ENCODE peak calls at places on chromosomes 12 and 14, in ten cellular contexts. One of them, this sample, is unnamed.

GRCh38 chr14:81268016-81268416 is 47.3 kb upstream of the GTF2A1 start:
- DNase-seq in stromal cell of bone marrow: no peak
- DNase-seq in right atrium auricular region: no peak
- DNase-seq in NCI-H460: no peak
- DNase-seq in HFF-Myc: no peak
- DNase-seq in SW480: peak
- DNase-seq in pancreas: no peak
- DNase-seq in NCI-H510A treated with DMSO at 0.1 percent for 48 hours: no peak
- DNase-seq in iPS DF 19.7: no peak
- DNase-seq in adipocyte: no peak
- DNase-seq in this sample: no peak

GRCh38 chr12:52670961-52671360 is 9.2 kb downstream of the KRT1 start:
- DNase-seq in stromal cell of bone marrow: no peak
- DNase-seq in right atrium auricular region: no peak
- DNase-seq in NCI-H460: no peak
- DNase-seq in HFF-Myc: no peak
- DNase-seq in SW480: no peak
- DNase-seq in pancreas: no peak
- DNase-seq in NCI-H510A treated with DMSO at 0.1 percent for 48 hours: no peak
- DNase-seq in iPS DF 19.7: no peak
- DNase-seq in adipocyte: no peak
- DNase-seq in this sample: no peak

GRCh38 chr14:69850736-69851112 is 28.5 kb upstream of the SMOC1 start:
- DNase-seq in stromal cell of bone marrow: no peak
- DNase-seq in right atrium auricular region: no peak
- DNase-seq in NCI-H460: no peak
- DNase-seq in HFF-Myc: no peak
- DNase-seq in SW480: no peak
- DNase-seq in pancreas: no peak
- DNase-seq in NCI-H510A treated with DMSO at 0.1 percent for 48 hours: no peak
- DNase-seq in iPS DF 19.7: no peak
- DNase-seq in adipocyte: no peak
- DNase-seq in this sample: no peak

GRCh38 chr12:91744613-91745012 is 401.0 kb downstream of the BTG1 start:
- DNase-seq in stromal cell of bone marrow: no peak
- DNase-seq in right atrium auricular region: no peak
- DNase-seq in NCI-H460: no peak
- DNase-seq in HFF-Myc: no peak
- DNase-seq in SW480: no peak
- DNase-seq in pancreas: no peak
- DNase-seq in NCI-H510A treated with DMSO at 0.1 percent for 48 hours: no peak
- DNase-seq in iPS DF 19.7: no peak
- DNase-seq in adipocyte: no peak
- DNase-seq in this sample: no peak

GRCh38 chr12:30450872-30451271 is 244.8 kb downstream of the IPO8 start:
- DNase-seq in stromal cell of bone marrow: no peak
- DNase-seq in right atrium auricular region: no peak
- DNase-seq in NCI-H460: no peak
- DNase-seq in HFF-Myc: no peak
- DNase-seq in SW480: peak
- DNase-seq in pancreas: no peak
- DNase-seq in NCI-H510A treated with DMSO at 0.1 percent for 48 hours: no peak
- DNase-seq in iPS DF 19.7: no peak
- DNase-seq in adipocyte: no peak
- DNase-seq in this sample: no peak

GRCh38 chr12:22631863-22632463 is 7.0 kb downstream of the ETNK1 start:
- DNase-seq in stromal cell of bone marrow: no peak
- DNase-seq in right atrium auricular region: no peak
- DNase-seq in NCI-H460: no peak
- DNase-seq in HFF-Myc: no peak
- DNase-seq in SW480: peak
- DNase-seq in pancreas: no peak
- DNase-seq in NCI-H510A treated with DMSO at 0.1 percent for 48 hours: peak
- DNase-seq in iPS DF 19.7: no peak
- DNase-seq in adipocyte: peak
- DNase-seq in this sample: no peak

GRCh38 chr12:86233126-86233525 is 23.1 kb downstream of the MGAT4C start:
- DNase-seq in stromal cell of bone marrow: no peak
- DNase-seq in right atrium auricular region: no peak
- DNase-seq in NCI-H460: no peak
- DNase-seq in HFF-Myc: no peak
- DNase-seq in SW480: peak
- DNase-seq in pancreas: no peak
- DNase-seq in NCI-H510A treated with DMSO at 0.1 percent for 48 hours: peak
- DNase-seq in iPS DF 19.7: no peak
- DNase-seq in adipocyte: no peak
- DNase-seq in this sample: no peak

GRCh38 chr12:76183459-76184186 is 99.1 kb upstream of the NAP1L1 start:
- DNase-seq in stromal cell of bone marrow: peak
- DNase-seq in right atrium auricular region: peak
- DNase-seq in NCI-H460: peak
- DNase-seq in HFF-Myc: peak
- DNase-seq in SW480: no peak
- DNase-seq in pancreas: no peak
- DNase-seq in NCI-H510A treated with DMSO at 0.1 percent for 48 hours: no peak
- DNase-seq in iPS DF 19.7: no peak
- DNase-seq in adipocyte: peak
- DNase-seq in this sample: no peak

GRCh38 chr14:53355581-53356112 is 202.5 kb upstream of the DDHD1 start:
- DNase-seq in stromal cell of bone marrow: no peak
- DNase-seq in right atrium auricular region: no peak
- DNase-seq in NCI-H460: no peak
- DNase-seq in HFF-Myc: peak
- DNase-seq in SW480: peak
- DNase-seq in pancreas: no peak
- DNase-seq in NCI-H510A treated with DMSO at 0.1 percent for 48 hours: no peak
- DNase-seq in iPS DF 19.7: peak
- DNase-seq in adipocyte: peak
- DNase-seq in this sample: no peak

GRCh38 chr14:59268011-59268410 is 79.5 kb downstream of the DAAM1 start:
- DNase-seq in stromal cell of bone marrow: no peak
- DNase-seq in right atrium auricular region: no peak
- DNase-seq in NCI-H460: peak
- DNase-seq in HFF-Myc: no peak
- DNase-seq in SW480: no peak
- DNase-seq in pancreas: no peak
- DNase-seq in NCI-H510A treated with DMSO at 0.1 percent for 48 hours: no peak
- DNase-seq in iPS DF 19.7: no peak
- DNase-seq in adipocyte: no peak
- DNase-seq in this sample: no peak

GRCh38 chr14:99267871-99268775 is 3.9 kb downstream of the BCL11B start:
- DNase-seq in stromal cell of bone marrow: no peak
- DNase-seq in right atrium auricular region: no peak
- DNase-seq in NCI-H460: no peak
- DNase-seq in HFF-Myc: no peak
- DNase-seq in SW480: no peak
- DNase-seq in pancreas: no peak
- DNase-seq in NCI-H510A treated with DMSO at 0.1 percent for 48 hours: no peak
- DNase-seq in iPS DF 19.7: no peak
- DNase-seq in adipocyte: no peak
- DNase-seq in this sample: no peak

GRCh38 chr14:54606178-54606577 is 39.2 kb downstream of the SAMD4A start:
- DNase-seq in stromal cell of bone marrow: no peak
- DNase-seq in right atrium auricular region: peak
- DNase-seq in NCI-H460: no peak
- DNase-seq in HFF-Myc: peak
- DNase-seq in SW480: no peak
- DNase-seq in pancreas: no peak
- DNase-seq in NCI-H510A treated with DMSO at 0.1 percent for 48 hours: no peak
- DNase-seq in iPS DF 19.7: no peak
- DNase-seq in adipocyte: no peak
- DNase-seq in this sample: no peak

GRCh38 chr12:66776974-66777373 is 98.1 kb upstream of the GRIP1 start:
- DNase-seq in stromal cell of bone marrow: no peak
- DNase-seq in right atrium auricular region: no peak
- DNase-seq in NCI-H460: no peak
- DNase-seq in HFF-Myc: no peak
- DNase-seq in SW480: no peak
- DNase-seq in pancreas: no peak
- DNase-seq in NCI-H510A treated with DMSO at 0.1 percent for 48 hours: no peak
- DNase-seq in iPS DF 19.7: no peak
- DNase-seq in adipocyte: no peak
- DNase-seq in this sample: no peak

GRCh38 chr12:69589082-69589481 is 3.8 kb downstream of the CCT2 start:
- DNase-seq in stromal cell of bone marrow: no peak
- DNase-seq in right atrium auricular region: no peak
- DNase-seq in NCI-H460: no peak
- DNase-seq in HFF-Myc: no peak
- DNase-seq in SW480: no peak
- DNase-seq in pancreas: no peak
- DNase-seq in NCI-H510A treated with DMSO at 0.1 percent for 48 hours: no peak
- DNase-seq in iPS DF 19.7: no peak
- DNase-seq in adipocyte: no peak
- DNase-seq in this sample: no peak

GRCh38 chr14:95252219-95252618 is 67.5 kb downstream of the CLMN start:
- DNase-seq in stromal cell of bone marrow: no peak
- DNase-seq in right atrium auricular region: no peak
- DNase-seq in NCI-H460: no peak
- DNase-seq in HFF-Myc: no peak
- DNase-seq in SW480: no peak
- DNase-seq in pancreas: no peak
- DNase-seq in NCI-H510A treated with DMSO at 0.1 percent for 48 hours: no peak
- DNase-seq in iPS DF 19.7: no peak
- DNase-seq in adipocyte: no peak
- DNase-seq in this sample: no peak

GRCh38 chr12:16258963-16259362 is 18.5 kb downstream of the SLC15A5 start:
- DNase-seq in stromal cell of bone marrow: no peak
- DNase-seq in right atrium auricular region: no peak
- DNase-seq in NCI-H460: no peak
- DNase-seq in HFF-Myc: no peak
- DNase-seq in SW480: no peak
- DNase-seq in pancreas: no peak
- DNase-seq in NCI-H510A treated with DMSO at 0.1 percent for 48 hours: no peak
- DNase-seq in iPS DF 19.7: no peak
- DNase-seq in adipocyte: no peak
- DNase-seq in this sample: no peak

GRCh38 chr12:87054225-87054624 is 798.0 kb upstream of the MGAT4C start:
- DNase-seq in stromal cell of bone marrow: peak
- DNase-seq in right atrium auricular region: no peak
- DNase-seq in NCI-H460: no peak
- DNase-seq in HFF-Myc: no peak
- DNase-seq in SW480: no peak
- DNase-seq in pancreas: no peak
- DNase-seq in NCI-H510A treated with DMSO at 0.1 percent for 48 hours: no peak
- DNase-seq in iPS DF 19.7: no peak
- DNase-seq in adipocyte: peak
- DNase-seq in this sample: no peak

GRCh38 chr14:68249534-68250517 is 430.2 kb downstream of the RAD51B start:
- DNase-seq in stromal cell of bone marrow: peak
- DNase-seq in right atrium auricular region: no peak
- DNase-seq in NCI-H460: no peak
- DNase-seq in HFF-Myc: no peak
- DNase-seq in SW480: peak
- DNase-seq in pancreas: no peak
- DNase-seq in NCI-H510A treated with DMSO at 0.1 percent for 48 hours: no peak
- DNase-seq in iPS DF 19.7: no peak
- DNase-seq in adipocyte: peak
- DNase-seq in this sample: no peak

GRCh38 chr14:34436118-34436905 is 25.7 kb downstream of the SPTSSA start:
- DNase-seq in stromal cell of bone marrow: peak
- DNase-seq in right atrium auricular region: no peak
- DNase-seq in NCI-H460: no peak
- DNase-seq in HFF-Myc: no peak
- DNase-seq in SW480: no peak
- DNase-seq in pancreas: no peak
- DNase-seq in NCI-H510A treated with DMSO at 0.1 percent for 48 hours: no peak
- DNase-seq in iPS DF 19.7: no peak
- DNase-seq in adipocyte: peak
- DNase-seq in this sample: no peak

GRCh38 chr14:99792551-99793212 is 531 bp upstream of the EML1 start:
- DNase-seq in stromal cell of bone marrow: no peak
- DNase-seq in right atrium auricular region: no peak
- DNase-seq in NCI-H460: no peak
- DNase-seq in HFF-Myc: no peak
- DNase-seq in SW480: no peak
- DNase-seq in pancreas: peak
- DNase-seq in NCI-H510A treated with DMSO at 0.1 percent for 48 hours: peak
- DNase-seq in iPS DF 19.7: no peak
- DNase-seq in adipocyte: peak
- DNase-seq in this sample: no peak

GRCh38 chr14:74347795-74348100 is 523 bp upstream of the VRTN start:
- DNase-seq in stromal cell of bone marrow: no peak
- DNase-seq in right atrium auricular region: no peak
- DNase-seq in NCI-H460: no peak
- DNase-seq in HFF-Myc: no peak
- DNase-seq in SW480: no peak
- DNase-seq in pancreas: no peak
- DNase-seq in NCI-H510A treated with DMSO at 0.1 percent for 48 hours: no peak
- DNase-seq in iPS DF 19.7: no peak
- DNase-seq in adipocyte: no peak
- DNase-seq in this sample: no peak

GRCh38 chr12:128619263-128619662 is 204.5 kb downstream of the SLC15A4 start:
- DNase-seq in stromal cell of bone marrow: no peak
- DNase-seq in right atrium auricular region: no peak
- DNase-seq in NCI-H460: no peak
- DNase-seq in HFF-Myc: no peak
- DNase-seq in SW480: no peak
- DNase-seq in pancreas: no peak
- DNase-seq in NCI-H510A treated with DMSO at 0.1 percent for 48 hours: no peak
- DNase-seq in iPS DF 19.7: no peak
- DNase-seq in adipocyte: no peak
- DNase-seq in this sample: no peak

GRCh38 chr14:60805881-60806569 is 71.5 kb downstream of the MNAT1 start:
- DNase-seq in stromal cell of bone marrow: peak
- DNase-seq in right atrium auricular region: no peak
- DNase-seq in NCI-H460: no peak
- DNase-seq in HFF-Myc: peak
- DNase-seq in SW480: no peak
- DNase-seq in pancreas: no peak
- DNase-seq in NCI-H510A treated with DMSO at 0.1 percent for 48 hours: no peak
- DNase-seq in iPS DF 19.7: no peak
- DNase-seq in adipocyte: peak
- DNase-seq in this sample: no peak

GRCh38 chr14:60323199-60323891 is 74.3 kb downstream of the PPM1A start:
- DNase-seq in stromal cell of bone marrow: no peak
- DNase-seq in right atrium auricular region: no peak
- DNase-seq in NCI-H460: no peak
- DNase-seq in HFF-Myc: no peak
- DNase-seq in SW480: no peak
- DNase-seq in pancreas: no peak
- DNase-seq in NCI-H510A treated with DMSO at 0.1 percent for 48 hours: no peak
- DNase-seq in iPS DF 19.7: no peak
- DNase-seq in adipocyte: no peak
- DNase-seq in this sample: no peak

GRCh38 chr12:1217191-1217949 is 226.3 kb downstream of the ERC1 start:
- DNase-seq in stromal cell of bone marrow: peak
- DNase-seq in right atrium auricular region: no peak
- DNase-seq in NCI-H460: peak
- DNase-seq in HFF-Myc: peak
- DNase-seq in SW480: peak
- DNase-seq in pancreas: no peak
- DNase-seq in NCI-H510A treated with DMSO at 0.1 percent for 48 hours: peak
- DNase-seq in iPS DF 19.7: no peak
- DNase-seq in adipocyte: peak
- DNase-seq in this sample: no peak

GRCh38 chr12:45918818-45919217 is 71.6 kb downstream of the SCAF11 start:
- DNase-seq in stromal cell of bone marrow: no peak
- DNase-seq in right atrium auricular region: no peak
- DNase-seq in NCI-H460: no peak
- DNase-seq in HFF-Myc: no peak
- DNase-seq in SW480: no peak
- DNase-seq in pancreas: no peak
- DNase-seq in NCI-H510A treated with DMSO at 0.1 percent for 48 hours: no peak
- DNase-seq in iPS DF 19.7: no peak
- DNase-seq in adipocyte: no peak
- DNase-seq in this sample: no peak

GRCh38 chr12:95730457-95730856 is 60.1 kb downstream of the NTN4 start:
- DNase-seq in stromal cell of bone marrow: no peak
- DNase-seq in right atrium auricular region: no peak
- DNase-seq in NCI-H460: no peak
- DNase-seq in HFF-Myc: no peak
- DNase-seq in SW480: peak
- DNase-seq in pancreas: no peak
- DNase-seq in NCI-H510A treated with DMSO at 0.1 percent for 48 hours: no peak
- DNase-seq in iPS DF 19.7: no peak
- DNase-seq in adipocyte: no peak
- DNase-seq in this sample: no peak

GRCh38 chr12:12606793-12607589 is 4.7 kb upstream of the CREBL2 start:
- DNase-seq in stromal cell of bone marrow: no peak
- DNase-seq in right atrium auricular region: no peak
- DNase-seq in NCI-H460: no peak
- DNase-seq in HFF-Myc: no peak
- DNase-seq in SW480: peak
- DNase-seq in pancreas: no peak
- DNase-seq in NCI-H510A treated with DMSO at 0.1 percent for 48 hours: no peak
- DNase-seq in iPS DF 19.7: no peak
- DNase-seq in adipocyte: peak
- DNase-seq in this sample: no peak